ENCODE peak calls at places on chromosomes 5 and 9, in four cellular contexts. C is neural crest cell, H is epithelial cell of esophagus, N is lower leg skin. Y is an unnamed sample.

GRCh38 chr9:86126998-86127972 is 27.9 kb upstream of the GOLM1 start:
- DNase-seq in C (peak), H (peak), N (peak), Y (peak)

GRCh38 chr5:67166460-67166871 is 30.1 kb downstream of the CD180 start:
- DNase-seq in C (no peak), H (peak), N (no peak), Y (no peak)

GRCh38 chr9:98873535-98874432 is 66.3 kb downstream of the GALNT12 start:
- DNase-seq in C (no peak), H (no peak), N (no peak), Y (no peak)

GRCh38 chr9:114746591-114746990 is 59.2 kb downstream of the TNFSF15 start:
- DNase-seq in C (no peak), H (no peak), N (peak), Y (no peak)

GRCh38 chr5:96037128-96037527 is 75.5 kb upstream of the ELL2 start:
- DNase-seq in C (no peak), H (peak), N (no peak), Y (no peak)

GRCh38 chr9:87194471-87194870 is 247.2 kb upstream of the GAS1 start:
- DNase-seq in C (no peak), H (peak), N (no peak), Y (no peak)

GRCh38 chr5:103373576-103374472 is 115.3 kb downstream of the MACIR start:
- DNase-seq in C (no peak), H (no peak), N (no peak), Y (no peak)

GRCh38 chr9:26326473-26327044 is 566.0 kb downstream of the CAAP1 start:
- DNase-seq in C (peak), H (peak), N (peak), Y (peak)

GRCh38 chr5:122984425-122984824 is 52.1 kb downstream of the PPIC start:
- DNase-seq in C (no peak), H (no peak), N (no peak), Y (no peak)

GRCh38 chr9:128169925-128170324 is 9.9 kb downstream of the BBLN start:
- DNase-seq in C (no peak), H (no peak), N (no peak), Y (no peak)

GRCh38 chr5:74288038-74288437 is 352.5 kb downstream of the ENC1 start:
- DNase-seq in C (no peak), H (no peak), N (no peak), Y (no peak)

GRCh38 chr5:33153373-33153772 is 287.4 kb upstream of the TARS1 start:
- DNase-seq in C (no peak), H (no peak), N (no peak), Y (no peak)

GRCh38 chr5:178668579-178668978 is 41.7 kb upstream of the CLK4 start:
- DNase-seq in C (no peak), H (no peak), N (no peak), Y (no peak)

GRCh38 chr5:39176740-39177628 is 42.4 kb downstream of the FYB1 start:
- DNase-seq in C (no peak), H (no peak), N (no peak), Y (no peak)

GRCh38 chr5:181160144-181160754 is 12.9 kb downstream of the OR2V2 start:
- DNase-seq in C (no peak), H (peak), N (no peak), Y (no peak)

GRCh38 chr5:159697536-159697935 is 218.7 kb upstream of the ADRA1B start:
- DNase-seq in C (no peak), H (peak), N (no peak), Y (no peak)

GRCh38 chr9:131709741-131710499 is 30.0 kb downstream of the RAPGEF1 start:
- DNase-seq in C (no peak), H (peak), N (no peak), Y (no peak)

GRCh38 chr5:102801375-102801774 is 46.3 kb downstream of the PAM start:
- DNase-seq in C (no peak), H (no peak), N (no peak), Y (no peak)

GRCh38 chr9:82148849-82149544 is 160.4 kb downstream of the SPATA31D1 start:
- DNase-seq in C (no peak), H (no peak), N (no peak), Y (no peak)

GRCh38 chr9:98550206-98550820 is 158.4 kb downstream of the GABBR2 start:
- DNase-seq in C (no peak), H (no peak), N (no peak), Y (no peak)

GRCh38 chr9:91536211-91536691 is 112.6 kb upstream of the NFIL3 start:
- DNase-seq in C (no peak), H (peak), N (no peak), Y (no peak)

GRCh38 chr9:81964216-81965171 is 21.2 kb downstream of the SPATA31D3 start:
- DNase-seq in C (no peak), H (no peak), N (no peak), Y (no peak)

GRCh38 chr9:21728781-21729180 is 73.7 kb upstream of the MTAP start:
- DNase-seq in C (no peak), H (peak), N (no peak), Y (no peak)

GRCh38 chr9:93143830-93144530 is 9.9 kb upstream of the NINJ1 start:
- DNase-seq in C (no peak), H (no peak), N (no peak), Y (no peak)

GRCh38 chr5:36073595-36074216 is 7.0 kb upstream of the UGT3A2 start:
- DNase-seq in C (no peak), H (peak), N (no peak), Y (no peak)

GRCh38 chr9:32581512-32582143 is 8.7 kb upstream of the NDUFB6 start:
- DNase-seq in C (peak), H (peak), N (no peak), Y (peak)

GRCh38 chr5:73942783-73943182 is 316.8 kb downstream of the ARHGEF28 start:
- DNase-seq in C (no peak), H (no peak), N (no peak), Y (no peak)

GRCh38 chr9:73039253-73039915 is 86.5 kb upstream of the ALDH1A1 start:
- DNase-seq in C (no peak), H (no peak), N (peak), Y (no peak)

GRCh38 chr5:140267201-140267540 is 35.7 kb downstream of the PFDN1 start:
- DNase-seq in C (no peak), H (no peak), N (no peak), Y (no peak)

GRCh38 chr5:41878173-41878572 is 7.9 kb upstream of the OXCT1 start:
- DNase-seq in C (no peak), H (no peak), N (no peak), Y (no peak)

GRCh38 chr5:161846731-161847130 is 1.2 kb upstream of the GABRA1 start:
- DNase-seq in C (no peak), H (peak), N (no peak), Y (no peak)

GRCh38 chr5:161847896-161848510 is at the start of gene GABRA1:
- DNase-seq in C (peak), H (peak), N (no peak), Y (peak)

GRCh38 chr5:161847447-161847846 is 473 bp upstream of the GABRA1 start:
- DNase-seq in C (no peak), H (no peak), N (no peak), Y (no peak)

GRCh38 chr5:161850491-161850890 is 2.6 kb downstream of the GABRA1 start:
- DNase-seq in C (no peak), H (no peak), N (no peak), Y (no peak)

DNA sequence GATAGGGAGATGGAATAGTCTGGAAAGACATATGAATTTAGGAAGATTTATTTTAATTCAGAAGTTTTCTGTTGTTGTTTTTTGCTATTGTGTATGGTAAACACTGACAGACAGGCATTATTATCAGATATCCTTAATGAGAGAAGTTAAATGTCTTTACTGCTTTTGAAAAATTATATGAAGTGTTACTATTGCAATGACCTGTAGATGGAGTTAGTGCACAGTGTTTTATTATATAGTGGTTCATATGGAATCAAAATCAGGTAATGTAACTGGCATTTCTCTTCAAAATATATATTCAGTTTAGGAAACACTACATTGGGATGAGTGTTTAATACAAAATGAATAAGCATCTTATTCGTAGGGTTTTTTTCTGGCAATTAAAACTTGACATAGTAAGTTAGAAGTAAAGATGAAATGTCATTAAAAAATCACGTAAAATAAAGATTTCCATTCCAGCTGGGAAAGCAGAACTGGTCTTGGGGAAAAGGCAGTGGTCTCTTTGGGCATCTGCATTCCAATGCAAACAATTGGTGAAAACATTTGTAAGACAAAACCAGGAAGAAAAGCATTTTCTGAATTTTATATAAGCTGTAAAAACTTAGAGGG is 3.9 kb downstream of the GABRA1 start:
- DNase-seq in C (no peak), H (peak), N (no peak), Y (no peak)
- TF ChIP-seq CTCF in C (peak), H (peak), N (no peak), Y (peak)

DNA sequence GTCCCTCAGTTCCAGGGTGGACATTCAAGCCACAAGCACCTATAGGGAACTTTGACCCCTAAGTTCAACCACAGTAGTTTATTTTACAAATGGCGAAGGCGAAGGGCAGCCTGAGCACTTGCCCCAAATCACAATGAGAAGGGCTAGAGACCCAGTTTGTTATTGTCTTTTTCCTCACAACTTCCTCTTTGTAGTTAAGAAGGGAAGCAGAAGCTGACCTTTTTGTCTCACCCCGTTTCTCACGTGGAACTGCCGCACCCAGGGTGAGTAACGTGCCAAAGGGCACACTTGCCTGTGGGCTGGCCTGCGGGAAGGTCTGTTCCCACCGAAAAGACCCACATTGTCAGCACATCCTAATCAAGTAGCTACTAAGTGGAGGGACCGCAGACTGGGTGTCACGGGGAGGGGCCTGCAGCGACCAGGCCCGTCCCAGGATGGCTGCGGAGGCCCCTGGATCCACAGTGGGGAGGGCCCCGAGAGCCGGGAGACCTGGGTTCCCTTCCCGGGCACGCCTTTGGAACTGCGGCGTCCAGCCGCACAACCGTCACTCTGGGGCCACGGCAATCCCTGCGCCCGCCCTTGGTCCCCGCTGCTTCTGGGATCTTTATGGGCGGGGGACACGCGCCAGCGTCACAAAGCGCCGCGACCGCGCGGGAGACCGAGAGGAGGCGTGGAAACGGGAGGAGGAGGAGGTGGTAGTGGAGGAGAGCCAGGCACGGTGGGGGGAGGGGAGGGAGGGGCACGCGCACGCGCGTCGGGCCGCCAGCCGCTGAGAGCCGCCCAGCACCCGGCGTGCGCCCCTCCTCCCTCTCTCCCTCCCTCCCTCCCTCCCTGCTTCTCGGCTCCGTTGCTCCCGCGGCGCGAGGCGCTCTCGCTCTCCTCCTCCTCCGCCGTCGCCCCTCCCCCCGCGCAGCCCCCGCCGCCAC is at the start of gene UBE2R2:
- DNase-seq in C (peak), H (peak), N (peak), Y (peak)
- TF ChIP-seq CTCF in C (no peak), H (no peak), N (no peak), Y (no peak)

DNA sequence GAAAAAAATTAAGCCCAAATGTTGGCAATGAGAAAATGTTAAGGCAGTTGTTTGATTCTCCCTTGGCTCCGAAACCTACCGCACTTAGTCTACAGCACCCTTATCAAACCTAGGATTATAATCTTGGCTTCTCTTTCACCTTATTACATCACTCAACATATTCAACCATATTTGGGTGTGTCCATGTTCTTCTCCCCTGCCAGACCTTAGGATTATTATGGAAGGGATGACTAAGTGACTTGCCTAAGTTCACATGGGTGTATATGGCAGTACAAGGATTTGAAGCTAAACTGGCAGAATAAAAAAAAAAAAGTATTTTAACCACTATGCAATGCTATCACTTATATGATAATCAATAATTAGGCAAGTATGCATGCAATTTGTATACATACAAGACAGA is 76.4 kb downstream of the PLK2 start:
- DNase-seq in C (no peak), H (peak), N (no peak), Y (no peak)
- TF ChIP-seq CTCF in C (no peak), H (no peak), N (no peak), Y (no peak)

GRCh38 chr9:37938121-37938906 is 34.4 kb upstream of the SLC25A51 start:
- DNase-seq in C (no peak), H (peak), N (no peak), Y (no peak)
- TF ChIP-seq CTCF in C (no peak), H (no peak), N (no peak), Y (no peak)